ENCODE peak calls at places on chromosomes 13 and 19, in seven cellular contexts. W, T, O, Z, E, Y and Q are unnamed samples.

GRCh38 chr19:13909430-13909829 is 3.4 kb downstream of the CC2D1A start:
- DNase-seq in W (no peak), T (no peak), O (no peak), Z (no peak), E (peak; percentile 76), Y (peak; percentile 71), Q (no peak)

GRCh38 chr19:4007836-4008539 is 452 bp downstream of the PIAS4 start:
- DNase-seq in W (no peak), T (no peak), O (no peak), Z (no peak), E (peak; percentile 48), Y (no peak), Q (no peak)

GRCh38 chr13:43573361-43573740 is 213.4 kb downstream of the ENOX1 start:
- DNase-seq in W (no peak), T (peak; percentile 31), O (no peak), Z (no peak), E (no peak), Y (no peak), Q (no peak)

GRCh38 chr19:39399684-39400465 is 6.8 kb upstream of the ZFP36 start:
- DNase-seq in W (no peak), T (no peak), O (no peak), Z (no peak), E (no peak), Y (no peak), Q (no peak)

GRCh38 chr13:42991892-42992584 is at the start of gene EPSTI1:
- DNase-seq in W (peak; percentile 74), T (no peak), O (no peak), Z (no peak), E (peak; percentile 83), Y (peak; percentile 87), Q (no peak)

GRCh38 chr13:110343241-110343865 is 36.3 kb downstream of the COL4A2 start:
- DNase-seq in W (no peak), T (peak; percentile 32), O (peak; percentile 15), Z (no peak), E (no peak), Y (no peak), Q (no peak)

GRCh38 chr13:75395056-75395455 is 86.9 kb downstream of the TBC1D4 start:
- DNase-seq in W (no peak), T (no peak), O (no peak), Z (no peak), E (no peak), Y (no peak), Q (no peak)

GRCh38 chr13:48446454-48446853 is 33.5 kb upstream of the LPAR6 start:
- DNase-seq in W (peak; percentile 84), T (no peak), O (no peak), Z (no peak), E (no peak), Y (no peak), Q (no peak)

GRCh38 chr19:37928527-37929286 is 21.7 kb downstream of the SIPA1L3 start:
- DNase-seq in W (no peak), T (peak; percentile 68), O (no peak), Z (no peak), E (no peak), Y (peak; percentile 22), Q (no peak)

GRCh38 chr19:40811478-40812341 is 12.7 kb downstream of the EGLN2 start:
- DNase-seq in W (no peak), T (no peak), O (no peak), Z (no peak), E (no peak), Y (no peak), Q (no peak)

GRCh38 chr13:101262306-101262705 is 154.0 kb downstream of the NALCN start:
- DNase-seq in W (no peak), T (no peak), O (no peak), Z (no peak), E (no peak), Y (no peak), Q (no peak)

GRCh38 chr13:101271681-101272245 is 144.5 kb downstream of the NALCN start:
- DNase-seq in W (no peak), T (no peak), O (no peak), Z (no peak), E (no peak), Y (no peak), Q (no peak)

GRCh38 chr13:101267656-101268055 is 148.7 kb downstream of the NALCN start:
- DNase-seq in W (no peak), T (no peak), O (no peak), Z (no peak), E (no peak), Y (no peak), Q (no peak)

GRCh38 chr13:101264931-101265330 is 151.4 kb downstream of the NALCN start:
- DNase-seq in W (no peak), T (no peak), O (no peak), Z (no peak), E (no peak), Y (no peak), Q (no peak)

DNA sequence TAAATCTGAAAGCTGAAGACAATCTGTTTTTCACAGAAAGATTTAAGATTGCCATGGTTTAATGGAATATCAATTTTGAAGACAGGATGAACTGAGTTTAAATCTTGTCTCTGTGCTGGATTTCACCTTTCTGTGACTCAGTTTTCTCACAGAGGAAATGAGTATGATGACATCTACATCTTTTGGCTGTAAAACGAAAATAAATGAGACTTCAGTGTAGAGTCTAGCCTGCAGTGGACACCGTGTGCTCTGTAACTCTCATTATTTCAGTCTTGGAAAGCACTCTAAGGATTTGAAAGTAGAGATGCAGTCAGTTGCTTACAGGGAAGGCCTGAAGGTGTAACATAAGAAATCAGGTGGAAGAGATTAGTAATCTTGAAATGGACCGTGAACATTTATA is 150.4 kb downstream of the NALCN start:
- DNase-seq in W (no peak), T (no peak), O (no peak), Z (no peak), E (no peak), Y (no peak), Q (no peak)
- H3K4me3 ChIP-seq in W (no peak overlapping the region), T (no peak overlapping the region), O (no peak overlapping the region), Z (no peak overlapping the region), E (no peak overlapping the region), Y (no peak overlapping the region), Q (no peak overlapping the region)

DNA sequence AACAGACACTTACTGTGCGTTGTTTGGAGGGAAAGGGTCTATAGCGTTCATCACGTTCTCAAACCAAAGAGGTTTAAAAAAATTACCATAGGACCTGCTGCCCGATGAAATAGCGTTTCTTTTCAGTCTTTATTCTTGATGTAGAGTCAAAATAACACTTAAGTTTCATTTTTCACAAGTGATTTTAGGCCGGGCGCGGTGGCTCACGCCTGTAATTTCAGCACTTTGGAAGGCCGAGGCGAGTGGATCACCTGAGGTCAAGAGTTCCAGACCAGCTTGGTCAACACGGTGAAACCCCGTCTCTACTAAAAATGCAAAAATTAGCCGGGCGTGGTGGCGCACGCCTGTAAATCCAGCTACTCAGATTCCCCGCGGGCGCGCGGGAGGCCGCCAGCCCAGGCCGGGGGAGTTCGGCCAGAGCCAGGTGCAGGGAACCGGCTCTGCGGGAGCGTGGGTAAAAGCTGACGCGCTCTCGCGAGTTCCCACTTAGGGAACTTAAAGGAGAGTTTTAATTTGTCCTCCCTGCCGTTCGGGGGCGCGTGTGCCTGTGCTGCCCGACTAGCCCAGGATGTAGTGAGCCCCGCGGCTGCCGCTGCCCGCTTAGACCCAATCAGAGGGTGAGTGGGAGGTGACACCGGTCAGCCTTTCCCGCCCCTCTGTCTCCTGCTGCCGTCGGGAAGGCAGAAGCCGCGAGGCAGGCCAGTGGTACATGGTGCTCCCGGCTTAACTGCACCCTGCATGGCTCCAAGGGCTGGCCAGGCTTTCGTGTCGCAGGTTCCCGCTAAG is 35.8 kb upstream of the NEK3 start:
- DNase-seq in W (peak; percentile 50), T (no peak), O (no peak), Z (no peak), E (peak; percentile 79), Y (peak; percentile 87), Q (peak; percentile 48)
- TF ChIP-seq CTCF in W (no peak), T (no peak), O (no peak), Z (peak; percentile 29), E (no peak), Y (no peak), Q (no peak)

DNA sequence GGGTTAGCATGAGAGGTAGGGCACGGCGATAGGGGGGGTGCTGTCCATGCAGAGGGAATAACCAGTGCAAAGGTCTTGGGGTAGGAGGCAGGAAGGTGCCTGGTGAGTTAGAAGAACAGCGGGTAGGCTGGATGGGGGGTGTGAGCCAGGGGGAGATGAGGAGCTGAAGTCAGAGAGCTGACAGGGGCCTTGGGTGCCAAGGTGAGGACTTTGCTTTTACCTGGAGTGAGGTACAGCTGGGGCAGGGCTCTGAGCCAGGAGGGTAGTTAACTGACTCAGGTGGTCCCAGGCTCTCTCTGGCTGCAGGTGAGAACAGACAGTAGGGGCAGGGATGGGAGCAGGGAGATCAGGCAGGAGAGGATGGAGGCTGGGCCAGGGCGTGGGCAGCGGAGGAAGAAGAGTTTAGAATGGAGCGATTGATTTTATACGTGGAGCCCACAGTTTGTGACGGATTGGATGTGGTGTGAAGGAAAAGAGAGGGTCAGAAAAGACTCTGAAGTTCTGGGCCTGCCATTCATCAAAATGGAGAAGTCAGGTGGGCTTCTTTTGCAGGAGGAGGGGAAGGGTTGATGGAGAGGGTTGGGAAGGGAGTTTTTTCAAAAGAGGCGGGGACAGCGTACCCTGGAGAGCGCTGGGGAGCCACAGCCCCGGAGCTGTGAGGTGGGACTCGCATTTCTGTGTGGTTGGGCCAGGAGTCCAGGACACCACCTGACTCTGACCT is 1.2 kb upstream of the GRAMD1A start:
- DNase-seq in W (no peak), T (no peak), O (no peak), Z (no peak), E (no peak), Y (no peak), Q (no peak)
- H3K4me3 ChIP-seq in W (peak overlapping the region; percentile 96), T (peak overlapping the region; percentile 91), O (peak overlapping the region; percentile 75), Z (peak overlapping the region; percentile 73), E (peak overlapping the region; percentile 60), Y (no peak overlapping the region), Q (peak overlapping the region; percentile 86)

GRCh38 chr19:1605236-1606137 is at the start of gene UQCR11:
- DNase-seq in W (peak; percentile 96), T (peak; percentile 94), O (peak; percentile 92), Z (peak; percentile 85), E (peak; percentile 96), Y (peak; percentile 97), Q (peak; percentile 91)

GRCh38 chr19:1599460-1599846 is 5.8 kb downstream of the UQCR11 start:
- DNase-seq in W (no peak), T (no peak), O (no peak), Z (no peak), E (no peak), Y (no peak), Q (no peak)

GRCh38 chr19:1601613-1602064 is 3.6 kb downstream of the UQCR11 start:
- DNase-seq in W (no peak), T (no peak), O (no peak), Z (no peak), E (no peak), Y (no peak), Q (no peak)

GRCh38 chr19:1598777-1599459 is 6.3 kb upstream of the MBD3 start:
- DNase-seq in W (no peak), T (no peak), O (no peak), Z (no peak), E (no peak), Y (no peak), Q (no peak)

DNA sequence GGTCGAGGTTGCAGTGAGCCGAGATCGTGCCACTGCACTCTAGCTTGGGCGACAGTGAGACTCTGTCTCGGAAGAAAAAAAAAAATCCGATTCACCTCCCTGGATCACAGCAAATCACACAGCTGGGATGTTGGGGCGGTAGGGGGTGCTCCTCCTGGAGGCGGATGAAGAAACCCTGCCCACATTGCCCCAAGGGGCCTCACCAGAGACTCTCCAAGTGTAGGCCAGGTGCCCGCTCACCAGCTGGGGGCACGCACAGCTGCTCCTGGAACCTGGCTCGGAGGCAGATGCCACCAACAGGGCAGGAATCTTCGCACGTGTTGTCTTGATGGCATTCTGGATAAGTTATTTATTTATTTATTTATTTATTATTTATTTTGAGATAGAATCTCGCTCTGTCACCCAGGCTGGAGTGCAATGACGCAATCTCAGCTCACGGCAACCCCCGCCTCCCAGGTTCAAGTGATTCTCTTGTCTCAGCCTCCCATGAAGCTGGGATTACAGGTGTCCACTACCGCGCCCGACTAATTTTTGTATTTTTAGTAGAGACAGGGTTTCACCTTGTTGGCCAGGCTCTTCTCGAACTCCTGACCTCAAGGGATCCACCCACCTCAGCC is 3.1 kb downstream of the UQCR11 start:
- DNase-seq in W (no peak), T (no peak), O (no peak), Z (no peak), E (no peak), Y (no peak), Q (no peak)
- TF ChIP-seq CTCF in W (no peak), T (no peak), O (no peak), Z (no peak), E (no peak), Y (no peak), Q (no peak)